ENCODE peak calls at places on chromosomes 2 and 18, in four cellular contexts. One of them, this sample, is unnamed.

GRCh38 chr2:223563462-223563861 is 38.7 kb downstream of the SCG2 start:
- DNase-seq in tibial artery: no peak
- DNase-seq in GM12865: no peak
- DNase-seq in kidney: no peak
- DNase-seq in this sample: no peak

GRCh38 chr2:125959047-125959446 is 696.9 kb upstream of the GYPC start:
- DNase-seq in tibial artery: no peak
- DNase-seq in GM12865: no peak
- DNase-seq in kidney: no peak
- DNase-seq in this sample: no peak

GRCh38 chr2:197876524-197876923 is 72.1 kb downstream of the PLCL1 start:
- DNase-seq in tibial artery: no peak
- DNase-seq in GM12865: no peak
- DNase-seq in kidney: no peak
- DNase-seq in this sample: no peak

GRCh38 chr2:238863749-238864206 is 15.9 kb downstream of the TWIST2 start:
- DNase-seq in tibial artery: peak
- DNase-seq in GM12865: no peak
- DNase-seq in kidney: no peak
- DNase-seq in this sample: no peak

GRCh38 chr2:103773884-103774283 is 1012.1 kb downstream of the TMEM182 start:
- DNase-seq in tibial artery: no peak
- DNase-seq in GM12865: no peak
- DNase-seq in kidney: no peak
- DNase-seq in this sample: no peak

GRCh38 chr2:100237046-100237615 is 85.2 kb downstream of the LONRF2 start:
- DNase-seq in tibial artery: no peak
- DNase-seq in GM12865: no peak
- DNase-seq in kidney: no peak
- DNase-seq in this sample: no peak

GRCh38 chr2:156903335-156903734 is 354.2 kb upstream of the GALNT5 start:
- DNase-seq in tibial artery: no peak
- DNase-seq in GM12865: no peak
- DNase-seq in kidney: no peak
- DNase-seq in this sample: no peak

GRCh38 chr18:63646916-63647315 is 2.9 kb upstream of the SERPINB4 start:
- DNase-seq in tibial artery: no peak
- DNase-seq in GM12865: no peak
- DNase-seq in kidney: no peak
- DNase-seq in this sample: no peak

GRCh38 chr2:64143154-64144056 is 815 bp downstream of the PELI1 start:
- DNase-seq in tibial artery: no peak
- DNase-seq in GM12865: peak
- DNase-seq in kidney: no peak
- DNase-seq in this sample: no peak

GRCh38 chr2:70344195-70344594 is 42.3 kb upstream of the FAM136A start:
- DNase-seq in tibial artery: no peak
- DNase-seq in GM12865: no peak
- DNase-seq in kidney: no peak
- DNase-seq in this sample: no peak

DNA sequence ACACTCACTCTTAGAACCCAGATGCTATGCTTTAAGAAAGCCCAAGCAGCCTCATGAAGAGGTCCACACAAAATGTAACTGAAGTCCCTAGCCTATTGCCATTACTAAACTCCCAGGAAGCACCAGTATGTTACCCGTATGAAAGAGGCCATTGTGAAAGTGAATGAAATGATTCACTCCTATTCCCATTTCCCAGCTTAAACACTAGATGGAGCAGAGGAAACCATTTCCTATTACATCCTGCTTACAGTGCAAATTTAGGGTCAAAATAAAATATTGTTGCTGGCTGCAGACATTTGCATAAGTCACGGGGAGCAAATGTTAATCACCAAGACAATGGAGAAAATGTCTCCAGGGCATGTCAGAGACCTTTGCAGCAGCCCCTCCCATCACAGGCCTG is 989.7 kb upstream of the CRIM1 start:
- DNase-seq in tibial artery: no peak
- DNase-seq in GM12865: no peak
- DNase-seq in kidney: no peak
- DNase-seq in this sample: no peak
- TF ChIP-seq CTCF in tibial artery: no peak
- TF ChIP-seq CTCF in GM12865: no peak
- TF ChIP-seq CTCF in kidney: no peak
- TF ChIP-seq CTCF in this sample: no peak

DNA sequence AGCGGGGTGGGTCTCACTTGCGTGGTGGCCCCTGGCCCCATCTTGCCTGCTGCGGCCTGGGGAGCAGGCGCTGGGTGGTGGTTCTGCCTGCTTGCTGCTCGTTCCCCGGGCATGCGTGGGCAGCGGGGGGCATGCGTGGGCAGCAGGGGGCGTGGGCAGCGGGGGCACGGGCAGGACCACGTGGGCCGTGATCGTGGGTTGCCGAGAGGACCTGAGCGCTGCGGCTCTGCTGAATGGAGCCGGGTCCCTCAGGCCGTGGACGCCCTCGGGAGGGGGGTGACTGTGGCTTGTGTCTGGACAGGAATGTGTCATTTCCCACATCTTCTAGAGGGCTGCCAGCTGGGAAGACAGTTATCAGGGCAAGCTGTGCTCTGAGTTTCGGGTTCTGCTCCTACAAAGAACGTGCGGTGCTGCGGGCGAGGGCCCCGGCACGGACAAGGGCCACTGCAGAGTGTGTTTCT is 8.3 kb upstream of the GAL3ST2 start:
- DNase-seq in tibial artery: no peak
- DNase-seq in GM12865: no peak
- DNase-seq in kidney: no peak
- DNase-seq in this sample: no peak
- TF ChIP-seq CTCF in tibial artery: no peak
- TF ChIP-seq CTCF in GM12865: no peak
- TF ChIP-seq CTCF in kidney: no peak
- TF ChIP-seq CTCF in this sample: no peak

GRCh38 chr2:174776223-174776622 is 12.0 kb upstream of the CHRNA1 start:
- DNase-seq in tibial artery: no peak
- DNase-seq in GM12865: no peak
- DNase-seq in kidney: no peak
- DNase-seq in this sample: no peak
- TF ChIP-seq CTCF in tibial artery: no peak
- TF ChIP-seq CTCF in GM12865: peak
- TF ChIP-seq CTCF in kidney: no peak
- TF ChIP-seq CTCF in this sample: no peak

DNA sequence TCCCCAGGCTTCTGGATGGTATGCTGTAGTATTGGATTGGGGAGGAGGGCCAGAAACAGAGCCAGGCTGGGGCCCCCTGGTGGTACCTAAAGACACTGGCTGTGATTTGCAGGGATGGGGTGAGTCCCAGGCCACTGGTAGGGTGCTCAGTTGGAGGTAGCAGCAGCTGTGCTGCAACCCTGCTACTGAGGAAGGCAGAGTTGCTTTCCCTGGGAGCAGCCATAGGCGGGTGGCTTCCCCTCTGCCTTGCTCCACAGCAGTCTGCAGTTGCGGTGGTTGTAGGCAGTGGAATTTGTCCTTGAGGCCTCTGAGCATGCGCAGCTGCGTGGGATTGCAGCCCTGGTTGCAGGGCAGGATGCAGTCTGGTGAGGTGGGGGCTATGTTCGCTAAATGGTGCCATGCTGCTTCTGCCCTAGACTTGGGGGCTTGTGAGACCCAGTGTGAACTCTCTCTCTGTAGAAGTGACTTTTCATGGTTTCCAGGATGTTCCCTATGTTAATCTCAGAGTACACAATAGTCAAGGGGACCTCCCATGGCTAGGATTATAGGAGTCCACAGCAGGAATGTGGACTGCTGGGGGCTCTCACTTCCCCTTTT is 443.5 kb downstream of the XIRP2 start:
- DNase-seq in tibial artery: no peak
- DNase-seq in GM12865: peak
- DNase-seq in kidney: peak
- DNase-seq in this sample: no peak
- TF ChIP-seq CTCF in tibial artery: no peak
- TF ChIP-seq CTCF in GM12865: peak
- TF ChIP-seq CTCF in kidney: no peak
- TF ChIP-seq CTCF in this sample: no peak

GRCh38 chr18:31678425-31678824 is 6.0 kb downstream of the B4GALT6 start:
- DNase-seq in tibial artery: no peak
- DNase-seq in GM12865: no peak
- DNase-seq in kidney: no peak
- DNase-seq in this sample: no peak

GRCh38 chr18:31679133-31679731 is 5.1 kb downstream of the B4GALT6 start:
- DNase-seq in tibial artery: no peak
- DNase-seq in GM12865: no peak
- DNase-seq in kidney: no peak
- DNase-seq in this sample: no peak

GRCh38 chr18:31683106-31683505 is 1.3 kb downstream of the B4GALT6 start:
- DNase-seq in tibial artery: no peak
- DNase-seq in GM12865: no peak
- DNase-seq in kidney: no peak
- DNase-seq in this sample: no peak

GRCh38 chr18:31679806-31680793 is 4.3 kb downstream of the B4GALT6 start:
- DNase-seq in tibial artery: no peak
- DNase-seq in GM12865: no peak
- DNase-seq in kidney: no peak
- DNase-seq in this sample: no peak

GRCh38 chr18:31680836-31681568 is 3.4 kb downstream of the B4GALT6 start:
- DNase-seq in tibial artery: no peak
- DNase-seq in GM12865: peak
- DNase-seq in kidney: no peak
- DNase-seq in this sample: no peak
- TF ChIP-seq CTCF in tibial artery: no peak
- TF ChIP-seq CTCF in GM12865: peak
- TF ChIP-seq CTCF in kidney: no peak
- TF ChIP-seq CTCF in this sample: peak

DNA sequence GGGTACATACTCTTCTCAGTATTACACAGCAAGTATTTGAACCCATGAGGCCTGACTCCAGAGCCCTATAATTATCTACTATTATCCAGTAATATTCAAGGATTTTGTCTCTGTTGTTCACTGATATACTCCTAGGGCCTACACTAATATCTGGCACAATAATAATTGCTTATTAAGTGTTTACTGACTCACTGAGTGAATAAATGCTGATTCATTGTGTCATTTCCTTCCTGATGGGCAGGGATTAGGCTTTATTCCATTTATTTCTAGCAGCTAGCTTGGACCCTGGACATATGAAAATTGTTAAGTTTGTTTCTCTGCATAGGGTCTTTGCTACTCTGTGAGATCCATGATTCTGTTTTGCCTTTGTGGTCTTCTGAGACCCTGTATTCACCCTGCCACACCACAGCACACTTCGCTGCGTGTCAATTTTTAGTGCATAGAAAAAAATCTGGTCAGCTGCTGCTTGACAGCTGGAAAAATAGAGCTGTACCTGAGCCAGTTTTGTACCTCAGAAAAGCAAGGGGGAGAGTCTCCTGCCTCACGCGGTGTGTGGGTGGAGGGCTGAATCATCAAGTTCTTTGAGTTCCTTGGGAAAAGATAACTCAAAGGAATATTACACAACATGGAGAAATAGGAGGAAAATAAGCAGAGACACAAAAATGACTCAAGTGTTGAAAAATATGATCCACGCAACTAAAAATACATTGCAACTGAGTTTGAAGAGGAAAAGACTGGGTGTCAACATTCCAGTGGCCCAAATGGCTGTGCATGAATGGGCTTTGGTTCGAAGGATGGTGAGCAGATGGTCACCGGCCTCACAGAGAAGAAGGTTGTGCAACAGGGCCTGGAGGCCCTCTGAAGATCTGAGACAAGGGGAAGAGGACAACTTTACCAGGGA is 18.9 kb upstream of the DPP4 start:
- DNase-seq in tibial artery: no peak
- DNase-seq in GM12865: no peak
- DNase-seq in kidney: no peak
- DNase-seq in this sample: no peak
- TF ChIP-seq CTCF in tibial artery: no peak
- TF ChIP-seq CTCF in GM12865: no peak
- TF ChIP-seq CTCF in kidney: no peak
- TF ChIP-seq CTCF in this sample: no peak

This sample was measured in right lobe of liver.